ENCODE peak calls at places on chromosomes 6 and 20, in six cellular contexts. W, O, P, Q, S and R are unnamed samples.
A peak's percentile ranks its signal among the peaks of the same experiment; 100 is the strongest.

GRCh38 chr6:106609699-106610098 is 19.6 kb downstream of the RTN4IP1 start:
- DNase-seq in W (peak; percentile 32), O (no peak), P (peak; percentile 69), Q (no peak), S (peak; percentile 52), R (peak; percentile 69)

GRCh38 chr6:43950206-43950605 is 177.0 kb downstream of the MRPL14 start:
- DNase-seq in W (no peak), O (no peak), P (no peak), Q (no peak), S (no peak), R (peak; percentile 34)

GRCh38 chr20:9353916-9354276 is 160.5 kb upstream of the LAMP5 start:
- DNase-seq in W (peak; percentile 12), O (no peak), P (peak; percentile 35), Q (no peak), S (no peak), R (no peak)

GRCh38 chr20:62459488-62459887 is 16.3 kb downstream of the GATA5 start:
- DNase-seq in W (no peak), O (no peak), P (no peak), Q (no peak), S (no peak), R (no peak)

GRCh38 chr20:62069741-62070216 is 4.1 kb upstream of the TAF4 start:
- DNase-seq in W (peak; percentile 87), O (no peak), P (no peak), Q (no peak), S (no peak), R (no peak)

GRCh38 chr6:125863023-125863422 is 72.3 kb downstream of the NCOA7 start:
- DNase-seq in W (no peak), O (no peak), P (no peak), Q (no peak), S (no peak), R (no peak)

GRCh38 chr20:78338-78737 is 9.1 kb upstream of the DEFB125 start:
- DNase-seq in W (no peak), O (no peak), P (no peak), Q (no peak), S (no peak), R (no peak)

GRCh38 chr6:168320661-168321060 is 1.1 kb upstream of the DACT2 start:
- DNase-seq in W (no peak), O (no peak), P (no peak), Q (no peak), S (no peak), R (peak; percentile 33)

GRCh38 chr6:34696189-34696738 is 303 bp downstream of the ILRUN start:
- DNase-seq in W (peak; percentile 79), O (no peak), P (peak; percentile 49), Q (no peak), S (no peak), R (no peak)

GRCh38 chr6:22003219-22003779 is 293.5 kb downstream of the PRL start:
- DNase-seq in W (peak; percentile 39), O (no peak), P (no peak), Q (no peak), S (no peak), R (no peak)

GRCh38 chr6:11009353-11009752 is 34.8 kb downstream of the ELOVL2 start:
- DNase-seq in W (peak; percentile 61), O (no peak), P (peak; percentile 93), Q (no peak), S (peak; percentile 65), R (peak; percentile 69)

GRCh38 chr6:102327697-102328227 is 934.3 kb downstream of the GRIK2 start:
- DNase-seq in W (no peak), O (no peak), P (peak; percentile 13), Q (no peak), S (no peak), R (no peak)

GRCh38 chr6:155418017-155418749 is 37.5 kb downstream of the NOX3 start:
- DNase-seq in W (peak; percentile 80), O (no peak), P (no peak), Q (no peak), S (no peak), R (no peak)

GRCh38 chr6:37456126-37456525 is 23.1 kb downstream of the CMTR1 start:
- DNase-seq in W (peak; percentile 95), O (no peak), P (no peak), Q (no peak), S (no peak), R (no peak)

GRCh38 chr6:134003542-134003951 is 48.9 kb downstream of the SLC2A12 start:
- DNase-seq in W (no peak), O (no peak), P (no peak), Q (no peak), S (no peak), R (no peak)

GRCh38 chr6:14799928-14800327 is 445.9 kb upstream of the JARID2 start:
- DNase-seq in W (peak; percentile 77), O (peak; percentile 79), P (peak; percentile 97), Q (peak; percentile 65), S (peak; percentile 50), R (peak; percentile 85)

GRCh38 chr6:100620085-100620484 is 155.4 kb upstream of the SIM1 start:
- DNase-seq in W (peak; percentile 80), O (no peak), P (no peak), Q (no peak), S (no peak), R (no peak)

GRCh38 chr6:139853302-139853992 is 479.0 kb upstream of the CITED2 start:
- DNase-seq in W (peak; percentile 66), O (no peak), P (no peak), Q (no peak), S (peak; percentile 17), R (no peak)

GRCh38 chr6:104623052-104623690 is 236.5 kb downstream of the HACE1 start:
- DNase-seq in W (no peak), O (no peak), P (peak; percentile 55), Q (peak; percentile 6), S (no peak), R (peak; percentile 78)

GRCh38 chr20:53420061-53420460 is 173.6 kb downstream of the ZNF217 start:
- DNase-seq in W (no peak), O (no peak), P (no peak), Q (no peak), S (no peak), R (no peak)

GRCh38 chr6:46216879-46217278 is 46.1 kb upstream of the ENPP5 start:
- DNase-seq in W (no peak), O (no peak), P (no peak), Q (no peak), S (no peak), R (no peak)

GRCh38 chr20:39298116-39298515 is 336.0 kb downstream of the DHX35 start:
- DNase-seq in W (no peak), O (no peak), P (no peak), Q (no peak), S (no peak), R (no peak)

GRCh38 chr20:42484335-42484734 is 705.4 kb downstream of the PTPRT start:
- DNase-seq in W (peak; percentile 16), O (no peak), P (no peak), Q (no peak), S (no peak), R (no peak)

GRCh38 chr20:37259031-37259430 is 2.6 kb downstream of the GHRH start:
- DNase-seq in W (no peak), O (no peak), P (peak; percentile 29), Q (no peak), S (no peak), R (no peak)

GRCh38 chr6:105015482-105015881 is 58.6 kb downstream of the LIN28B start:
- DNase-seq in W (peak; percentile 74), O (no peak), P (peak; percentile 65), Q (no peak), S (no peak), R (no peak)

GRCh38 chr6:146027586-146028249 is 1.1 kb upstream of the GRM1 start:
- DNase-seq in W (peak; percentile 2), O (no peak), P (peak; percentile 32), Q (peak; percentile 36), S (no peak), R (peak; percentile 64)

DNA sequence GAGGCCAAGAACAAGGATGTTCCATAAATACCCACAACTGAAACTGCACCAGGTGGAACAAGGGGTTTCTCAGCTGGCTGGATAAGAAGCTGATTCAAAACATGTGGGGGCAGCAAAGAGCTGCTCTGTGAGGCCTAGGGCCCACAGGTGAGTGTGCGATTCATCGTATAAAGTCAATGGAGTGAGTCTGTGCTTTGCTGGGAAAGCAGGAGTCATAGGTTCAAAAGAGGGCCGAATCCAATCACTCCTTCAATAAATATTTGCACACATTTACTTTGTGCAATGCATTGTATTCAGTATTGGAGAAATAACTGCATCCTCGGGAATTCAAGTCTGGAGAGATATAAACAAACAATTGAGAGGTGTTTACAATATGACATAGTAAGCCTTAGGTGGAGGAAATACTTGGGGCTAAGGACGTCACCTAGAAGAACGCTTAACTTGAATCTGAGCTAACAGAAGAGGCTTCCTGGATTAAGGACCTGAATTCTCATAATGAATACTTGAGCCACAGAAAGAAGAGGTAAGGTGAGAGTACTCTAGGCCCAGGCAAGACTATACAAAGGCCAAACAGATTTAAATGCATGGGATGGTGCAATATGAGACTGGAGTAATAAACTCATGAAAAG is 83.7 kb upstream of the TMEM30A start:
- DNase-seq in W (no peak), O (no peak), P (peak; percentile 80), Q (peak; percentile 33), S (peak; percentile 44), R (peak; percentile 91)
- H3K27ac ChIP-seq in W (no peak overlapping the region), O (no peak overlapping the region), P (no peak overlapping the region), Q (no peak overlapping the region), S (no peak overlapping the region), R (no peak overlapping the region)

GRCh38 chr6:36340671-36341454 is 4.2 kb upstream of the BNIP5 start:
- DNase-seq in W (peak; percentile 83), O (peak; percentile 86), P (peak; percentile 79), Q (peak; percentile 45), S (peak; percentile 44), R (peak; percentile 91)
- H3K9ac ChIP-seq in W (peak overlapping the region; percentile 36), O (peak overlapping the region; percentile 89), P (peak overlapping the region; percentile 57), Q (no peak overlapping the region), S (no peak overlapping the region), R (no peak overlapping the region)

DNA sequence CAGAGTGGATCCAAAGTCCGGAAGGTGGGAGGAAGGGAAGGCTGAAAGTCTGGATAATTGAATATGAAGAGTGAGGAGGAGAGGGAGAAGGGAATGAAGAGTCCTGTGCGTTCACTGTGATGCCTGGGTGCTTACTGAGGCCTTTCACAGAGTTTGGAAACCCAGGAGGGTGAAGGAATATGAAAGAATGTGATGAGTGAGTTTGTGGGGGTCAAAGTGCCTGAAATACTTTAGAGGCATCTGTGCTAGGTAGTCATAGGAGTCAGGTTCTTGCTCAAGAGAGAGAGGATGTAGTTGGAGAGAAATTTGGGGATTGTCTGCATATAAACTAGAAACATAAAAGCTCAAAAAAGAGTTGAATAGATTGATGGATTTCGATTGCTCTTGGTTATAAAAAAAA is 20.7 kb downstream of the NKX2-4 start:
- DNase-seq in W (no peak), O (no peak), P (no peak), Q (no peak), S (no peak), R (no peak)
- H3K27ac ChIP-seq in W (no peak overlapping the region), O (no peak overlapping the region), P (no peak overlapping the region), Q (no peak overlapping the region), S (no peak overlapping the region), R (no peak overlapping the region)

GRCh38 chr6:318265-318890 is 26.1 kb downstream of the DUSP22 start:
- DNase-seq in W (no peak), O (no peak), P (no peak), Q (no peak), S (no peak), R (no peak)

GRCh38 chr6:316753-317038 is 24.4 kb downstream of the DUSP22 start:
- DNase-seq in W (no peak), O (no peak), P (no peak), Q (no peak), S (no peak), R (no peak)

GRCh38 chr6:315921-316752 is 23.9 kb downstream of the DUSP22 start:
- DNase-seq in W (no peak), O (no peak), P (peak; percentile 30), Q (no peak), S (no peak), R (no peak)

GRCh38 chr6:317452-318144 is 25.3 kb downstream of the DUSP22 start:
- DNase-seq in W (no peak), O (no peak), P (no peak), Q (no peak), S (no peak), R (no peak)

GRCh38 chr6:317068-317451 is 24.8 kb downstream of the DUSP22 start:
- DNase-seq in W (no peak), O (no peak), P (no peak), Q (no peak), S (no peak), R (no peak)
- H3K9ac ChIP-seq in W (no peak overlapping the region), O (no peak overlapping the region), P (no peak overlapping the region), Q (no peak overlapping the region), S (no peak overlapping the region), R (no peak overlapping the region)